ENCODE peak calls at places on chromosomes 13 and 19, in four cellular contexts. I is GM12891, H is GM12878, E is K562. U is an unnamed sample.

GRCh38 chr13:30744056-30744684 is 8.8 kb downstream of the ALOX5AP start:
- DNase-seq in H (peak; percentile 95), E (no peak), I (peak; percentile 71), U (no peak)

GRCh38 chr13:101626925-101627555 is 174.6 kb downstream of the ITGBL1 start:
- DNase-seq in H (peak; percentile 57), I (peak; percentile 1), E (no peak), U (no peak)

GRCh38 chr13:58955546-58956385 is 1208.0 kb downstream of the DIAPH3 start:
- DNase-seq in E (no peak), H (peak; percentile 75), I (no peak), U (no peak)

GRCh38 chr13:110731072-110731471 is 17.6 kb downstream of the ING1 start:
- DNase-seq in E (no peak), I (no peak), H (no peak), U (no peak)

GRCh38 chr19:48961673-48962028 is 3.5 kb upstream of the FTL start:
- DNase-seq in H (no peak), E (no peak), I (no peak), U (no peak)

GRCh38 chr19:3725121-3725520 is 16.9 kb downstream of the TJP3 start:
- DNase-seq in I (no peak), H (no peak), E (no peak), U (no peak)

GRCh38 chr13:77515785-77516184 is 19.7 kb upstream of the SCEL start:
- DNase-seq in I (no peak), E (no peak), H (no peak), U (no peak)

GRCh38 chr13:32408296-32408998 is 19.5 kb downstream of the N4BP2L1 start:
- DNase-seq in E (no peak), I (no peak), H (no peak), U (no peak)

GRCh38 chr19:1061987-1062386 is 5.0 kb upstream of the ARHGAP45 start:
- DNase-seq in E (no peak), H (no peak), I (no peak), U (no peak)

GRCh38 chr13:77846173-77846572 is 72.5 kb downstream of the EDNRB start:
- DNase-seq in E (no peak), I (no peak), H (no peak), U (no peak)

GRCh38 chr19:56725829-56726424 is 54.4 kb upstream of the ZNF835 start:
- DNase-seq in I (no peak), H (no peak), E (no peak), U (no peak)

GRCh38 chr19:48685583-48685982 is 10.2 kb upstream of the FUT2 start:
- DNase-seq in I (no peak), E (no peak), H (no peak), U (no peak)

GRCh38 chr19:35114656-35115537 is 726 bp upstream of the FXYD3 start:
- DNase-seq in E (peak; percentile 82), I (peak; percentile 82), H (no peak), U (no peak)

GRCh38 chr13:38657191-38657590 is 29.7 kb upstream of the FREM2 start:
- DNase-seq in H (no peak), E (no peak), I (no peak), U (no peak)

GRCh38 chr13:94707400-94708021 is 4.8 kb downstream of the SOX21 start:
- DNase-seq in H (no peak), E (peak; percentile 62), I (no peak), U (no peak)

GRCh38 chr13:32225494-32225931 is 89.7 kb downstream of the ZAR1L start:
- DNase-seq in E (no peak), I (no peak), H (no peak), U (no peak)

GRCh38 chr13:24050292-24050711 is 110.2 kb upstream of the SPATA13 start:
- DNase-seq in H (no peak), I (no peak), E (no peak), U (no peak)

GRCh38 chr13:63184693-63185092 is 1769.0 kb upstream of the PCDH20 start:
- DNase-seq in E (no peak), H (no peak), I (no peak), U (no peak)

GRCh38 chr19:14091086-14091884 is 734 bp upstream of the SAMD1 start:
- DNase-seq in E (peak; percentile 61), I (peak; percentile 87), H (no peak), U (peak; percentile 67)

GRCh38 chr19:35099897-35100275 is 15.7 kb upstream of the FXYD3 start:
- DNase-seq in E (no peak), H (no peak), I (no peak), U (no peak)

GRCh38 chr19:1425902-1426301 is 12.3 kb upstream of the RPS15 start:
- DNase-seq in I (no peak), E (no peak), H (no peak), U (no peak)

DNA sequence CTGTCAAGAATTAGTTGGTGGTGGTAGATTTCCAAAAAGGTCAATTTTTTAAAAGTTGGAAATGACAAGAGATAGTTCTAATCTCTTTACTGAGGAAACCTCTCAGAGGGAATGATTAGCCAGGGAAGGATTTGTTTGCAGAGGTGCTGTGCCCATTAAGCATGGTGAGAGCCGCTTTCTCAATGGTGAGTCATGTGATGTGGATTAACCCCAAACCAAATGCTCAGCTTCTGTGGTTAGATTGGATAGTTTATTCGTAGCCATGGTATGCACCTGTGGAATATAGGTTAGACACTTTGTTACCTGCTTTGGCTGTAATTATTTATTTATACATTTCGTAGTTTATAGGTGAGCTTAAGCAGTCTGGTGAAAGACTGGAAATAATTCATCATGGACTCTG is 7.1 kb downstream of the HNRNPM start:
- DNase-seq in E (no peak), H (no peak), I (no peak), U (no peak)
- TF ChIP-seq SPI1 in E (no peak), H (no peak), I (no peak), U (no peak)

GRCh38 chr19:5094768-5095567 is 126.1 kb downstream of the KDM4B start:
- DNase-seq in E (no peak), I (no peak), H (no peak), U (no peak)
- TF ChIP-seq SPI1 in E (no peak), I (no peak), H (no peak), U (no peak)

GRCh38 chr19:11115042-11115441 is 25.8 kb downstream of the LDLR start:
- DNase-seq in H (no peak), E (no peak), I (no peak), U (no peak)
- TF ChIP-seq SPI1 in H (no peak), E (no peak), I (no peak), U (no peak)

DNA sequence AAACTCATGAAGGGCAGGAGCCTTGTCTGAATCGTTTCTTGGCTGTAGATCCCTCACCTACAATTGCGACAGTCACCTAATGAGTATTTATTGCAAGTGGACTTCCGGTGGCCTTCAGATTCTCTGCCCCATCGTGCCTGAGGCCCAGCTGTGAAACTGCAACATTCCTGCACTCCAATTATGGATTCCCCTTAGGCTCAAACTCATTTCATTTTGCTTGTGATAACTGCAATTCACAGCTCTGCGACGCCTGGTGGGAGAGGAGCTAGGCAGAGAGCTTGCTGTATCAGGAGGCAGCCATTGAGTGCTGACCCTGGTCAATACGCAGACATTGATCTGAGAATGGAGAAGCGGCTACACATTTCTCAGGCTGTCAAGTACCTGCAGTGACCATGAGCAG is 59.0 kb downstream of the CCDC70 start:
- DNase-seq in I (no peak), E (no peak), H (no peak), U (no peak)
- TF ChIP-seq SPI1 in I (no peak), E (no peak), H (no peak), U (no peak)

GRCh38 chr19:44759083-44759804 is 10.7 kb downstream of the BCL3 start:
- DNase-seq in I (no peak), E (no peak), H (no peak), U (no peak)
- TF ChIP-seq SPI1 in I (no peak), E (no peak), H (no peak), U (no peak)

U was measured in HL-60.